ENCODE peak calls at places on chromosomes 7 and 10, in nine cellular contexts. C, T, P, A, Q, U, W, E and N are unnamed samples. For H3K36me3, the result is how much of the 10 kb centered on the place peaks cover.

GRCh38 chr7:18555120-18555519 is 59.6 kb downstream of the HDAC9 start:
- DNase-seq in Q (no peak), A (no peak), W (no peak), P (no peak), T (peak), U (no peak), C (peak), E (no peak), N (no peak)

GRCh38 chr10:77165445-77166316 is 471.9 kb downstream of the KCNMA1 start:
- DNase-seq in C (peak), A (peak), P (no peak), E (peak), U (peak), W (peak), Q (no peak), T (no peak), N (peak)

GRCh38 chr7:35185908-35186731 is 67.8 kb downstream of the TBX20 start:
- DNase-seq in U (no peak), C (peak), A (no peak), E (peak), P (no peak), W (peak), Q (no peak), T (no peak), N (no peak)

GRCh38 chr10:88116491-88116890 is 253.1 kb downstream of the PTEN start:
- DNase-seq in U (no peak), E (no peak), A (no peak), Q (no peak), P (no peak), W (no peak), C (peak), T (peak), N (peak)

GRCh38 chr7:157009170-157009777 is 1.2 kb downstream of the MNX1 start:
- DNase-seq in C (no peak), W (no peak), U (peak), T (no peak), E (peak), P (no peak), A (no peak), Q (no peak), N (no peak)

GRCh38 chr10:98088186-98088971 is 46.1 kb upstream of the R3HCC1L start:
- DNase-seq in Q (no peak), A (no peak), U (no peak), P (no peak), T (no peak), C (no peak), E (no peak), W (no peak), N (no peak)

GRCh38 chr10:94991243-94991888 is 52.9 kb downstream of the CYP2C9 start:
- DNase-seq in P (no peak), W (no peak), Q (no peak), U (no peak), A (no peak), T (no peak), E (no peak), C (no peak), N (peak)

GRCh38 chr10:124025152-124025551 is 68.2 kb downstream of the CHST15 start:
- DNase-seq in P (no peak), T (no peak), C (no peak), Q (no peak), U (no peak), A (no peak), E (no peak), W (no peak), N (no peak)

GRCh38 chr7:123538189-123538714 is 3.9 kb upstream of the IQUB start:
- DNase-seq in T (peak), U (no peak), E (no peak), W (peak), P (no peak), C (peak), Q (no peak), A (no peak), N (no peak)

GRCh38 chr7:130421685-130422084 is 19.1 kb downstream of the CEP41 start:
- DNase-seq in C (peak), Q (no peak), W (peak), P (no peak), A (no peak), T (no peak), E (no peak), U (no peak), N (no peak)

GRCh38 chr10:108911814-108912541 is 1011.3 kb downstream of the XPNPEP1 start:
- DNase-seq in W (peak), E (peak), P (peak), Q (peak), T (no peak), C (peak), A (peak), U (no peak), N (no peak)

GRCh38 chr10:103666751-103667150 is 173.2 kb downstream of the NEURL1 start:
- DNase-seq in C (no peak), E (no peak), U (no peak), P (no peak), T (no peak), A (no peak), W (no peak), Q (no peak), N (no peak)

GRCh38 chr10:69479737-69480412 is 28.6 kb downstream of the TSPAN15 start:
- DNase-seq in A (peak), P (no peak), Q (no peak), E (no peak), T (no peak), W (peak), C (no peak), U (no peak), N (no peak)

GRCh38 chr7:1592299-1592842 is 22.5 kb upstream of the PSMG3 start:
- DNase-seq in A (no peak), U (no peak), C (no peak), P (no peak), E (peak), W (no peak), Q (no peak), T (no peak), N (no peak)

GRCh38 chr10:70078937-70079336 is 26.3 kb downstream of the MACROH2A2 start:
- DNase-seq in U (no peak), A (no peak), C (no peak), P (no peak), W (no peak), E (no peak), Q (no peak), T (no peak), N (no peak)

DNA sequence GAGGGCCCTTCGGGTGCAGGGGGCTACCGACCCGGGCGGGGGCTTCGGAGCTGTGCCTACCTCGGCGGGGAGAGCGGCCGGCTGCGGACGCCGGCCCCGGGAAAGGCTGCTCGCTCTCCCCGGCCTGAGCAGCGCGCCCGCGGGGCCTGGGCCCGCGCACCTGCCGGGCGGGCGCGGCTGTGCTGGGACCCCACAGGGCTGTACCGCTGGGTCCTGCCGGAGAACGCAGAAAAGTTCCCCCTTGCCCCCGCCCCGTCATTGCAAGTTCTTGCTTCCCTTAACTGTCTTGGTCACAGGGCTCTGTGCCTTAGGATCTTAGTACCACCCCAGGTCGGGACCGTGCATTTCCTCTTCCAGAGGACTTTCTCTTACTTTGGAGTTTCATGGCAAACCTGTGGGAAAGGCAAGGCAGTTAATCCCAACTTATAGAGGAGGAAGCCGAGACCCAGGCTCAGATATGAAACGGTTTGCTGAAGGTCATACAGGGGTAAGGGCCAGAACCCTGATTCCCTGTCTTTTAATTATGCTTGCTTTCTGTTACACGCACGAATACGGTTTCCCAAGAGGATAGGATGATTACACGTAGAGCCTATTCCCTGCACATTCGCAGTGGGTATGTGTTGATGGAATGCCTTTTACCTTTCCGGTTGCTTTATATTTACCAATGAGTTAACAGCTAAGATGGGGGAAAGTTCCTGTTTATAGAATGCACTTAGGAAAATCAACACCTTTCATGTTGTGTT is 662 bp downstream of the PCGF5 start:
- DNase-seq in E (no peak), A (no peak), C (peak), P (no peak), T (no peak), W (peak), U (no peak), Q (no peak), N (no peak)
- TF ChIP-seq CTCF in E (no peak), A (no peak), C (no peak), P (no peak), T (no peak), W (no peak), U (no peak), Q (no peak), N (no peak)

GRCh38 chr10:48692748-48693147 is 8.1 kb downstream of the WDFY4 start:
- DNase-seq in A (no peak), C (no peak), W (no peak), E (no peak), P (no peak), Q (no peak), U (no peak), T (no peak), N (no peak)

GRCh38 chr10:48691812-48692528 is 7.3 kb downstream of the WDFY4 start:
- DNase-seq in C (no peak), U (no peak), Q (no peak), W (no peak), P (no peak), T (no peak), E (peak), A (no peak), N (no peak)

GRCh38 chr10:48694371-48695030 is 9.8 kb downstream of the WDFY4 start:
- DNase-seq in A (no peak), E (no peak), W (no peak), T (no peak), C (no peak), Q (no peak), U (no peak), P (no peak), N (no peak)

GRCh38 chr10:48690791-48691660 is 6.4 kb downstream of the WDFY4 start:
- DNase-seq in U (no peak), W (no peak), A (no peak), P (no peak), Q (no peak), E (no peak), T (no peak), C (no peak), N (no peak)

GRCh38 chr10:48693206-48693605 is 8.5 kb downstream of the WDFY4 start:
- DNase-seq in C (no peak), A (no peak), W (no peak), E (no peak), P (no peak), U (no peak), T (no peak), Q (no peak), N (no peak)
- H3K36me3 ChIP-seq in C (under half), A (under half), W (under half), E (under half), P (under half), U (under half), T (under half), Q (under half), N (under half)

GRCh38 chr7:38748056-38748610 is 117.0 kb upstream of the AMPH start:
- DNase-seq in Q (no peak), P (peak), W (peak), C (peak), T (no peak), A (no peak), U (peak), E (peak), N (no peak)
- TF ChIP-seq CTCF in Q (peak), P (no peak), W (peak), C (peak), T (peak), A (peak), U (peak), E (peak), N (peak)

GRCh38 chr7:109950256-109950655 is 1140.7 kb upstream of the LRRN3 start:
- DNase-seq in P (no peak), W (no peak), T (no peak), C (no peak), A (no peak), Q (no peak), U (peak), E (no peak), N (no peak)
- H3K36me3 ChIP-seq in P (under half), W (under half), T (under half), C (under half), A (under half), Q (under half), U (under half), E (under half), N (under half)

DNA sequence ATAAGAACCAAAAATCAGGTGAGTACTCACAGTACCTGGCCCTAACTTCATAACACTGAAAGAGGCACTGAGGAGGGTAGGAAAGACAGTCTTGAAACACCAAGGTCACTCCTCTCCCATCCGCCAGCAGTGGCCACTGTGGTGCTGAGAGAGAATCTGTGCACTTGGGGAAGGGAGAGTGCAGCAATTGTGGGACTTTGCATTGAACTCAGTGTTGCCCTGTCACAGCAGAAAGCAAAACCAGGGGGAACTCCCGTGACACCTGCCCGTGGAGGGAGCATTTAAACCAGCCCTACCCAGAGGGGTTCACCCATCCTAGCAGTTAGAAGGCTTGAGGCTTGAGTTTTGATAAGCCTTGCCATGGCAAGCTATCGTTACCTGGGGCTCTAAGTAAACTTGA is 35.2 kb upstream of the MAP3K8 start:
- DNase-seq in U (no peak), P (no peak), T (no peak), A (no peak), C (no peak), W (no peak), Q (no peak), E (no peak), N (no peak)
- TF ChIP-seq CTCF in U (no peak), P (no peak), T (no peak), A (no peak), C (no peak), W (no peak), Q (no peak), E (no peak), N (no peak)

GRCh38 chr7:149010451-149010850 is 17.9 kb downstream of the PDIA4 start:
- DNase-seq in C (no peak), P (no peak), Q (no peak), E (no peak), A (no peak), U (no peak), W (no peak), T (no peak), N (no peak)

GRCh38 chr7:149016876-149017275 is 11.4 kb downstream of the PDIA4 start:
- DNase-seq in Q (no peak), W (no peak), T (no peak), A (no peak), E (no peak), U (no peak), C (no peak), P (no peak), N (no peak)

GRCh38 chr7:149014309-149014708 is 14.0 kb downstream of the PDIA4 start:
- DNase-seq in P (no peak), A (no peak), U (no peak), Q (no peak), T (no peak), C (no peak), E (no peak), W (no peak), N (no peak)

GRCh38 chr7:149011491-149011890 is 16.8 kb downstream of the PDIA4 start:
- DNase-seq in T (no peak), E (no peak), P (no peak), C (no peak), A (no peak), Q (no peak), U (no peak), W (no peak), N (no peak)

DNA sequence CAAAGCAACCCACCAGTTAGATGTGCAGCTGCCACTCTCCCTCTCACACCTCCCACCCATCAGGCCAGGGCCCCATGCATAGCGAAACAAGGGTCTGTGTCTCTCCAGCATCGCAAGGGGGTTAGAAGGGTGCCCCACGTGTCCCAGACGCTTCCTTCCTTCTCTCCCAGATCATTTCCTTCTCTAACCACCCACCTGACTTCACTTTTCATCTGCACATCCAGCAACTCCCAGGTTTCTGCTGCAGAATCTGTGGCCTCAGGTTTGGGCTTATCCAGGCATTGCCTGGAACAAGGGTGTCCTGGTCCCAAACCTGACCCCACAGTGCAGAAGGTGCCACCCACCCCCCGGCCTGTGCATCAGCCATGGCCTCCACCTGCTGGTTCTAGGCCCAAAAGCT is 14.4 kb downstream of the PDIA4 start:
- DNase-seq in C (no peak), T (no peak), A (no peak), W (no peak), U (no peak), P (no peak), E (no peak), Q (no peak), N (no peak)
- H3K36me3 ChIP-seq in C (half or more), T (under half), A (under half), W (under half), U (under half), P (under half), E (half or more), Q (half or more), N (under half)

GRCh38 chr10:84160663-84161362 is 12.8 kb upstream of the GPR15LG start:
- DNase-seq in T (no peak), E (no peak), U (no peak), W (no peak), C (no peak), A (no peak), P (no peak), Q (no peak), N (no peak)
- TF ChIP-seq CTCF in T (no peak), E (no peak), U (no peak), W (no peak), C (no peak), A (no peak), P (no peak), Q (peak), N (no peak)